ENCODE peak calls at places on chromosomes 4 and X, in four cellular contexts. Y is natural killer cell, Q is hepatocyte, A is tibial artery. K is an unnamed sample.

GRCh38 chr4:101952985-101953384 is 162.5 kb downstream of the BANK1 start:
- DNase-seq in Y (no peak), Q (no peak), A (no peak), K (no peak)

GRCh38 chrX:56026816-56027215 is 205.3 kb upstream of the KLF8 start:
- DNase-seq in Y (no peak), Q (no peak), A (no peak), K (no peak)

GRCh38 chr4:151540728-151541437 is 131.9 kb downstream of the FHIP1A start:
- DNase-seq in Y (no peak), Q (peak), A (no peak), K (no peak)

GRCh38 chr4:151313306-151314028 is 11.9 kb downstream of the SH3D19 start:
- DNase-seq in Y (no peak), Q (no peak), A (no peak), K (no peak)

GRCh38 chrX:109857898-109858297 is 124.8 kb upstream of the ACSL4 start:
- DNase-seq in Y (no peak), Q (no peak), A (no peak), K (no peak)

GRCh38 chrX:102654696-102655095 is 3.4 kb downstream of the GPRASP1 start:
- DNase-seq in Y (no peak), Q (no peak), A (no peak), K (no peak)

GRCh38 chrX:13064599-13065143 is 20.3 kb upstream of the FAM9C start:
- DNase-seq in Y (no peak), Q (peak), A (peak), K (no peak)

GRCh38 chrX:10103023-10103422 is 53.8 kb upstream of the CLCN4 start:
- DNase-seq in Y (no peak), Q (no peak), A (no peak), K (no peak)

GRCh38 chr4:123564758-123565346 is 168.3 kb downstream of the SPRY1 start:
- DNase-seq in Y (peak), Q (peak), A (no peak), K (peak)

GRCh38 chr4:8539661-8540060 is 40.5 kb upstream of the GPR78 start:
- DNase-seq in Y (no peak), Q (no peak), A (peak), K (no peak)

GRCh38 chr4:4182835-4183568 is 43.7 kb downstream of the OTOP1 start:
- DNase-seq in Y (no peak), Q (peak), A (no peak), K (no peak)

GRCh38 chr4:113467581-113467980 is 294.0 kb downstream of the CAMK2D start:
- DNase-seq in Y (no peak), Q (no peak), A (no peak), K (no peak)

GRCh38 chrX:93420090-93420489 is 253.3 kb downstream of the NAP1L3 start:
- DNase-seq in Y (no peak), Q (no peak), A (no peak), K (no peak)

GRCh38 chr4:176547005-176547404 is 227.2 kb downstream of the SPCS3 start:
- DNase-seq in Y (no peak), Q (no peak), A (no peak), K (no peak)

GRCh38 chr4:116752027-116752426 is 333.3 kb downstream of the TRAM1L1 start:
- DNase-seq in Y (no peak), Q (no peak), A (no peak), K (no peak)

GRCh38 chrX:102714994-102715393 is 2.7 kb downstream of the GPRASP2 start:
- DNase-seq in Y (no peak), Q (no peak), A (no peak), K (no peak)

GRCh38 chr4:17164656-17165055 is 266.2 kb upstream of the LDB2 start:
- DNase-seq in Y (no peak), Q (no peak), A (no peak), K (no peak)

GRCh38 chr4:40197879-40198689 is 1.3 kb downstream of the RHOH start:
- DNase-seq in Y (peak), Q (no peak), A (no peak), K (no peak)

GRCh38 chr4:1012031-1012739 is 759 bp downstream of the FGFRL1 start:
- DNase-seq in Y (peak), Q (peak), A (no peak), K (no peak)

GRCh38 chr4:155179216-155179615 is 29.2 kb upstream of the NPY2R start:
- DNase-seq in Y (no peak), Q (peak), A (no peak), K (no peak)

GRCh38 chr4:680931-681645 is 6.7 kb downstream of the MYL5 start:
- DNase-seq in Y (peak), Q (peak), A (no peak), K (peak)

GRCh38 chr4:17807446-17807845 is 3.1 kb downstream of the DCAF16 start:
- DNase-seq in Y (no peak), Q (no peak), A (no peak), K (no peak)

GRCh38 chr4:176789955-176790354 is 2.8 kb downstream of the VEGFC start:
- DNase-seq in Y (no peak), Q (peak), A (no peak), K (no peak)

GRCh38 chr4:159191989-159192388 is 89.1 kb downstream of the RAPGEF2 start:
- DNase-seq in Y (no peak), Q (peak), A (no peak), K (no peak)

GRCh38 chr4:122364700-122365404 is 14.0 kb upstream of the ADAD1 start:
- DNase-seq in Y (no peak), Q (peak), A (no peak), K (no peak)

GRCh38 chr4:54954656-54955388 is 170.6 kb downstream of the KDR start:
- DNase-seq in Y (no peak), Q (no peak), A (no peak), K (no peak)

GRCh38 chr4:148265627-148266026 is 176.6 kb downstream of the NR3C2 start:
- DNase-seq in Y (no peak), Q (peak), A (no peak), K (no peak)

GRCh38 chrX:49071877-49072711 is 1.7 kb downstream of the PRAF2 start:
- DNase-seq in Y (no peak), Q (peak), A (peak), K (no peak)

GRCh38 chrX:7065473-7065872 is 82.0 kb upstream of the STS start:
- DNase-seq in Y (no peak), Q (no peak), A (no peak), K (no peak)

GRCh38 chrX:292900-293897 is 12.0 kb downstream of the PLCXD1 start:
- DNase-seq in Y (no peak), Q (no peak), A (no peak), K (no peak)

GRCh38 chr4:100657187-100657586 is 139.4 kb upstream of the EMCN start:
- DNase-seq in Y (no peak), Q (no peak), A (no peak), K (no peak)

GRCh38 chr4:32569844-32570243 is 1849.7 kb downstream of the PCDH7 start:
- DNase-seq in Y (no peak), Q (no peak), A (no peak), K (no peak)

GRCh38 chr4:113383111-113383785 is 333.8 kb downstream of the ANK2 start:
- DNase-seq in Y (no peak), Q (no peak), A (no peak), K (no peak)

GRCh38 chr4:86032476-86033022 is 327.3 kb downstream of the MAPK10 start:
- DNase-seq in Y (no peak), Q (peak), A (no peak), K (no peak)

GRCh38 chrX:96004386-96004785 is 680.3 kb upstream of the DIAPH2 start:
- DNase-seq in Y (no peak), Q (no peak), A (no peak), K (no peak)

GRCh38 chr4:2788532-2789103 is 4.3 kb upstream of the SH3BP2 start:
- DNase-seq in Y (no peak), Q (peak), A (peak), K (peak)

GRCh38 chr4:82560853-82561744 is 689 bp downstream of the TMEM150C start:
- DNase-seq in Y (no peak), Q (peak), A (no peak), K (no peak)

GRCh38 chr4:52016985-52017384 is 3.2 kb downstream of the LRRC66 start:
- DNase-seq in Y (no peak), Q (no peak), A (no peak), K (no peak)

GRCh38 chr4:52017809-52018208 is 2.4 kb downstream of the LRRC66 start:
- DNase-seq in Y (no peak), Q (no peak), A (no peak), K (no peak)

GRCh38 chr4:52010976-52011375 is 9.2 kb downstream of the LRRC66 start:
- DNase-seq in Y (no peak), Q (no peak), A (no peak), K (no peak)

GRCh38 chr4:52014903-52015302 is 5.3 kb downstream of the LRRC66 start:
- DNase-seq in Y (no peak), Q (no peak), A (no peak), K (no peak)

DNA sequence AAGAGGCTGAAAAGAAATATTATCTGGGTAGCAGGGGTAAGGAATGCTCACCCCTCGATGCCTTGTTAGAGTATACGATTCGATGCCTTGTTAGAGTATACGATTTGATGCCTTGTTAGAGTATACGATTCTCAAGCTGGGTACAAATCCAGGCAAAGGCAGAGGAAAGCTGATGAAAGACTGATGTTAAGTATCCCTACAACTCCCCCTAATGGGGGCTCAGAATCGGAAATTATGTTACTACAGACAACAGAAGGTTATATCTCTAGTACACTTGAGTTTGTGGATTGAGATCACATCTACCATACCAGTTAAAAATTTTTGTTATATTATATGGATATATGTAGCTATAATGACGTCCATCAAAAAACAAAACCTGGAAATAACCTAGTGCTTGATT is 4.8 kb downstream of the LRRC66 start:
- DNase-seq in Y (no peak), Q (peak), A (no peak), K (no peak)
- TF ChIP-seq CTCF in Y (no peak), Q (peak), A (no peak), K (no peak)

GRCh38 chr4:53014881-53015280 is 152.8 kb downstream of the RASL11B start:
- DNase-seq in Y (no peak), Q (no peak), A (no peak), K (no peak)

GRCh38 chr4:53014368-53014767 is 152.3 kb downstream of the RASL11B start:
- DNase-seq in Y (no peak), Q (peak), A (no peak), K (no peak)

GRCh38 chr4:53016099-53016498 is 154.0 kb downstream of the RASL11B start:
- DNase-seq in Y (no peak), Q (no peak), A (no peak), K (no peak)

GRCh38 chr4:53013873-53014272 is 151.8 kb downstream of the RASL11B start:
- DNase-seq in Y (no peak), Q (no peak), A (no peak), K (no peak)

GRCh38 chr4:53015681-53016080 is 153.6 kb downstream of the RASL11B start:
- DNase-seq in Y (no peak), Q (peak), A (no peak), K (no peak)
- TF ChIP-seq CTCF in Y (peak), Q (peak), A (peak), K (peak)

GRCh38 chrX:52363247-52363883 is 5.5 kb upstream of the XAGE2 start:
- DNase-seq in Y (no peak), Q (peak), A (no peak), K (no peak)
- TF ChIP-seq CTCF in Y (no peak), Q (peak), A (no peak), K (no peak)

GRCh38 chrX:16807548-16807947 is 21.3 kb downstream of the TXLNG start:
- DNase-seq in Y (no peak), Q (peak), A (no peak), K (no peak)
- TF ChIP-seq CTCF in Y (no peak), Q (peak), A (no peak), K (peak)

DNA sequence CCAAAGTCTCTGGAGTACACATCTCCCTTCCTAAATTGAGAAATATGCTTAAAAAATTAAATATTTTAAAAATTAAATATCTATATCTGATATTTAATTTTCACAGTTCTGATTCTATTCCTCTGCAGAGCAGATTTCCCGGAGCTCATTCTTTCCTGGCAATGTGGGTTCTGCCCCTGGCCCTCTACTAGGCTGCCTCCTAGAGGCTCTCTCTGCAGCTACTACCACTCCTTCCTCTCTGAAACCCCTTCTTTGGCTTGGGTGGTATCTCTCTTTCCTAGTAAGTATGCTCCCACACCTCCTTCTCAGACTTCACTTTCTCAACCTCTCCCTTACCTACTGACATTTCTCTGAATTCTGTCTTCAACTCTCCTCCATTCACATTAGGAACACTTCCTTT is 45.3 kb downstream of the RPGR start:
- DNase-seq in Y (no peak), Q (no peak), A (no peak), K (no peak)
- TF ChIP-seq CTCF in Y (no peak), Q (peak), A (no peak), K (no peak)

GRCh38 chr4:119641765-119642164 is 13.2 kb upstream of the PDE5A start:
- DNase-seq in Y (no peak), Q (no peak), A (no peak), K (no peak)
- TF ChIP-seq CTCF in Y (no peak), Q (no peak), A (no peak), K (no peak)

DNA sequence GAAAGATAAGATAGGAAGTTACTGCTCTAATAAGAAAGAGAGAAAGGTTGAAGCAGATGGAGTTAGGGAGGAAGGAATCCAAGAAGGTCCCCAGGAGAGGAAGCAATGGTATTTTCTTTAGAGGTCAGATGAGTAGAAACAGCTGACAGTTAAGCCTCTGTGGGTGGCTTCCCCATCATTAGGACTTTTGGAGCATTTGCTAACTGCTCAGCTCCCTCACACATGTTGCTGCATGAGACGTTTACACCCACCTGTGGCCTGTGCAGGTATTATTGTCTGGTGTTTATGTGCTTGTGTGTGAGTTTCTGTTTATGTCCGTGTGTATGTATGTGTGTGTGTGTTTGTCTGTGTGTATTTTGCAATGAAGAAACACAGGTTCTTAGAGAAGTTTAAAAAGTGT is 346.7 kb downstream of the RAB28 start:
- DNase-seq in Y (no peak), Q (no peak), A (no peak), K (no peak)
- TF ChIP-seq CTCF in Y (no peak), Q (no peak), A (no peak), K (no peak)

K was measured in CD14-positive monocyte.